ENCODE peak calls at places on chromosomes 16 and 17, in eight cellular contexts. L is dermis microvascular lymphatic vessel endothelial cell; J is NCI-H1048; W is osteocyte; G is T follicular helper cell; E is CD8-positive, alpha-beta memory T cell; Z is left colon; Y is cardiac muscle cell. B is an unnamed sample.

GRCh38 chr17:44247346-44248219 is 20.4 kb downstream of the SLC4A1 start:
- DNase-seq in J (no peak), Z (no peak), Y (no peak), G (no peak), L (no peak), W (no peak), E (no peak), B (no peak)

GRCh38 chr17:5584383-5584951 is at the start of gene NLRP1:
- DNase-seq in Y (peak), L (peak), W (peak), J (no peak), Z (peak), E (peak), G (peak), B (peak)

GRCh38 chr17:3796110-3796821 is 4.7 kb downstream of the ITGAE start:
- DNase-seq in Y (no peak), E (peak), J (no peak), W (no peak), G (no peak), L (no peak), Z (peak), B (peak)

GRCh38 chr17:63439682-63440081 is 6.4 kb downstream of the CYB561 start:
- DNase-seq in G (no peak), L (peak), W (no peak), Y (no peak), Z (no peak), E (peak), J (no peak), B (no peak)

GRCh38 chr17:62627219-62627903 is at the start of gene MRC2:
- DNase-seq in J (no peak), W (peak), Z (peak), G (no peak), L (peak), E (no peak), Y (peak), B (no peak)

GRCh38 chr16:28531777-28532744 is 6.7 kb downstream of the NUPR1 start:
- DNase-seq in Y (peak), G (no peak), W (no peak), E (no peak), L (no peak), J (no peak), Z (peak), B (no peak)

GRCh38 chr16:68519225-68519745 is 19.8 kb upstream of the ZFP90 start:
- DNase-seq in Y (no peak), E (no peak), G (no peak), J (no peak), W (no peak), Z (no peak), L (no peak), B (no peak)

GRCh38 chr16:5072334-5073278 is 963 bp downstream of the ALG1 start:
- DNase-seq in E (no peak), Z (peak), G (no peak), Y (no peak), W (no peak), L (no peak), J (no peak), B (no peak)

GRCh38 chr16:7513429-7513828 is 180.8 kb downstream of the RBFOX1 start:
- DNase-seq in W (no peak), G (no peak), L (no peak), Z (no peak), J (no peak), Y (no peak), E (no peak), B (no peak)

GRCh38 chr16:89706446-89707260 is 5.1 kb upstream of the SPATA2L start:
- DNase-seq in L (no peak), Z (no peak), G (no peak), E (no peak), J (no peak), Y (no peak), W (no peak), B (no peak)

GRCh38 chr17:3003401-3004149 is 59.8 kb downstream of the OR1D5 start:
- DNase-seq in E (no peak), J (no peak), Y (no peak), L (no peak), W (no peak), G (no peak), Z (peak), B (no peak)

GRCh38 chr16:25081702-25082101 is 29.8 kb upstream of the LCMT1 start:
- DNase-seq in G (no peak), Z (no peak), E (no peak), W (no peak), L (no peak), J (no peak), Y (no peak), B (no peak)

GRCh38 chr16:27642753-27643152 is 92.8 kb downstream of the KATNIP start:
- DNase-seq in L (peak), Y (no peak), Z (no peak), E (no peak), W (no peak), J (no peak), G (no peak), B (no peak)

GRCh38 chr16:57801098-57801855 is 1.0 kb downstream of the KIFC3 start:
- DNase-seq in Y (no peak), Z (no peak), E (no peak), W (no peak), G (no peak), J (no peak), L (peak), B (no peak)

GRCh38 chr16:70160821-70161220 is 12.8 kb upstream of the CLEC18C start:
- DNase-seq in Z (peak), E (no peak), J (no peak), Y (no peak), L (no peak), G (no peak), W (no peak), B (no peak)

GRCh38 chr16:81035975-81036750 is 521 bp downstream of the ATMIN start:
- DNase-seq in J (no peak), G (no peak), L (peak), Z (peak), W (no peak), E (peak), Y (peak), B (peak)

GRCh38 chr16:47990676-47991075 is 165.1 kb downstream of the ABCC12 start:
- DNase-seq in J (no peak), Y (no peak), L (no peak), G (no peak), Z (no peak), W (no peak), E (no peak), B (no peak)

GRCh38 chr17:49925916-49926315 is 43.1 kb upstream of the DLX4 start:
- DNase-seq in Y (no peak), Z (no peak), L (no peak), W (no peak), G (no peak), E (no peak), J (no peak), B (no peak)

GRCh38 chr17:8887834-8888703 is 20.6 kb upstream of the PIK3R6 start:
- DNase-seq in J (no peak), W (no peak), E (no peak), L (peak), Y (peak), G (no peak), Z (no peak), B (no peak)

GRCh38 chr17:37406635-37407455 is at the start of the genes ACACA and TADA2A:
- DNase-seq in J (peak), G (peak), W (peak), L (peak), Z (peak), Y (peak), E (peak), B (peak)

GRCh38 chr17:53749178-53749577 is 73.5 kb upstream of the KIF2B start:
- DNase-seq in W (no peak), E (no peak), Y (peak), J (no peak), L (no peak), Z (no peak), G (no peak), B (no peak)

GRCh38 chr17:18877104-18877503 is 19.2 kb downstream of the PRPSAP2 start:
- DNase-seq in Y (no peak), G (no peak), Z (no peak), E (no peak), L (no peak), W (no peak), J (no peak), B (no peak)

GRCh38 chr16:20084624-20085226 is 11.0 kb upstream of the GPR139 start:
- DNase-seq in E (no peak), Z (no peak), W (no peak), G (no peak), J (no peak), L (no peak), Y (no peak), B (no peak)

GRCh38 chr16:17835118-17835949 is 364.6 kb upstream of the XYLT1 start:
- DNase-seq in Y (no peak), E (no peak), L (no peak), W (no peak), Z (no peak), G (no peak), J (no peak), B (no peak)

GRCh38 chr17:66386789-66387351 is 84.5 kb downstream of the PRKCA start:
- DNase-seq in J (peak), W (no peak), G (no peak), E (no peak), Z (no peak), L (no peak), Y (no peak), B (no peak)